ENCODE peak calls at places on chromosome X, in five cellular contexts. X, L, B, R and I are unnamed samples.

GRCh38 chrX:38806875-38807601 is 5.8 kb downstream of the MID1IP1 start:
- DNase-seq in X (no peak), L (no peak), B (no peak), R (no peak), I (no peak)

GRCh38 chrX:110086916-110087484 is 84.1 kb downstream of the TMEM164 start:
- DNase-seq in X (peak; percentile 94), L (peak; percentile 94), B (peak; percentile 96), R (peak; percentile 2), I (no peak)

GRCh38 chrX:69179380-69179911 is 14.2 kb upstream of the PJA1 start:
- DNase-seq in X (peak; percentile 14), L (no peak), B (peak; percentile 16), R (no peak), I (no peak)

GRCh38 chrX:153408871-153409351 is 2.4 kb upstream of the ZFP92 start:
- DNase-seq in X (no peak), L (no peak), B (no peak), R (no peak), I (no peak)

GRCh38 chrX:45264865-45265264 is 64.2 kb upstream of the DIPK2B start:
- DNase-seq in X (no peak), L (no peak), B (peak; percentile 4), R (no peak), I (no peak)

GRCh38 chrX:46574337-46574940 is 874 bp downstream of the CHST7 start:
- DNase-seq in X (no peak), L (peak; percentile 48), B (no peak), R (peak; percentile 58), I (peak; percentile 24)

GRCh38 chrX:57232658-57233360 is 53.7 kb upstream of the FAAH2 start:
- DNase-seq in X (no peak), L (no peak), B (no peak), R (peak; percentile 28), I (peak; percentile 14)

GRCh38 chrX:134020910-134021309 is 35.5 kb upstream of the GPC3 start:
- DNase-seq in X (no peak), L (no peak), B (no peak), R (no peak), I (no peak)

GRCh38 chrX:1749499-1749898 is 134.6 kb downstream of the ASMT start:
- DNase-seq in X (no peak), L (no peak), B (no peak), R (no peak), I (no peak)

GRCh38 chrX:45775462-45775861 is 574.8 kb upstream of the DIPK2B start:
- DNase-seq in X (peak; percentile 70), L (peak; percentile 49), B (peak; percentile 88), R (no peak), I (no peak)

GRCh38 chrX:18643853-18644252 is 28.1 kb downstream of the RS1 start:
- DNase-seq in X (no peak), L (no peak), B (no peak), R (no peak), I (no peak)

GRCh38 chrX:133838761-133839676 is 146.4 kb downstream of the GPC3 start:
- DNase-seq in X (peak; percentile 50), L (peak; percentile 33), B (peak; percentile 45), R (peak; percentile 29), I (peak; percentile 26)

GRCh38 chrX:150574824-150575409 is 6.5 kb downstream of the MTM1 start:
- DNase-seq in X (no peak), L (no peak), B (no peak), R (peak; percentile 70), I (no peak)

GRCh38 chrX:155065035-155065734 is 5.8 kb downstream of the CMC4 start:
- DNase-seq in X (peak; percentile 80), L (no peak), B (peak; percentile 73), R (no peak), I (no peak)

GRCh38 chrX:72021975-72022374 is 109.7 kb downstream of the RTL5 start:
- DNase-seq in X (no peak), L (peak; percentile 39), B (peak; percentile 38), R (peak; percentile 43), I (peak; percentile 39)

GRCh38 chrX:150203249-150203647 is 159.9 kb upstream of the MAMLD1 start:
- DNase-seq in X (no peak), L (no peak), B (no peak), R (peak; percentile 3), I (no peak)

GRCh38 chrX:71671938-71672337 is 4.6 kb downstream of the LOC101059915 start:
- DNase-seq in X (no peak), L (no peak), B (no peak), R (no peak), I (no peak)

GRCh38 chrX:151896734-151897474 is 15.8 kb upstream of the MAGEA4 start:
- DNase-seq in X (peak; percentile 55), L (peak; percentile 17), B (peak; percentile 80), R (no peak), I (no peak)

GRCh38 chrX:27445438-27445837 is 17.7 kb downstream of the PPP4R3C start:
- DNase-seq in X (no peak), L (no peak), B (no peak), R (no peak), I (no peak)

GRCh38 chrX:104098919-104099318 is 13.4 kb upstream of the ZCCHC18 start:
- DNase-seq in X (no peak), L (no peak), B (no peak), R (no peak), I (no peak)

GRCh38 chrX:18455384-18455783 is 30.0 kb downstream of the CDKL5 start:
- DNase-seq in X (no peak), L (no peak), B (no peak), R (no peak), I (no peak)

GRCh38 chrX:31287861-31288260 is 216.0 kb upstream of the FTHL17 start:
- DNase-seq in X (peak; percentile 32), L (no peak), B (peak; percentile 36), R (no peak), I (no peak)

GRCh38 chrX:110182362-110182761 is 135.5 kb downstream of the AMMECR1 start:
- DNase-seq in X (no peak), L (no peak), B (peak; percentile 72), R (peak; percentile 26), I (no peak)

GRCh38 chrX:10166731-10167149 is 10.0 kb downstream of the CLCN4 start:
- DNase-seq in X (no peak), L (no peak), B (no peak), R (peak; percentile 6), I (no peak)

GRCh38 chrX:45714864-45715263 is 514.2 kb upstream of the DIPK2B start:
- DNase-seq in X (peak; percentile 45), L (peak; percentile 22), B (peak; percentile 77), R (peak; percentile 12), I (no peak)

GRCh38 chrX:103918584-103919335 is 43.7 kb upstream of the TMSB15B start:
- DNase-seq in X (peak; percentile 64), L (peak; percentile 75), B (peak; percentile 42), R (peak; percentile 80), I (peak; percentile 64)

GRCh38 chrX:23118890-23119527 is 119.2 kb downstream of the DDX53 start:
- DNase-seq in X (no peak), L (no peak), B (no peak), R (no peak), I (no peak)

GRCh38 chrX:107483976-107484726 is 34.7 kb downstream of the FRMPD3 start:
- DNase-seq in X (peak; percentile 2), L (no peak), B (peak; percentile 58), R (no peak), I (no peak)

GRCh38 chrX:48864210-48864609 is 28.8 kb upstream of the PCSK1N start:
- DNase-seq in X (peak; percentile 36), L (no peak), B (peak; percentile 36), R (no peak), I (no peak)

GRCh38 chrX:40100141-40100536 is 2.4 kb upstream of the BCOR start:
- DNase-seq in X (no peak), L (no peak), B (no peak), R (peak; percentile 42), I (no peak)

GRCh38 chrX:45758319-45758718 is 557.6 kb upstream of the DIPK2B start:
- DNase-seq in X (peak; percentile 88), L (no peak), B (peak; percentile 91), R (peak; percentile 79), I (no peak)

GRCh38 chrX:55167124-55167523 is 53.0 kb upstream of the PAGE5 start:
- DNase-seq in X (no peak), L (no peak), B (peak; percentile 7), R (no peak), I (no peak)

GRCh38 chrX:8913665-8914409 is 112.7 kb upstream of the FAM9A start:
- DNase-seq in X (peak; percentile 75), L (peak; percentile 3), B (peak; percentile 79), R (no peak), I (no peak)

DNA sequence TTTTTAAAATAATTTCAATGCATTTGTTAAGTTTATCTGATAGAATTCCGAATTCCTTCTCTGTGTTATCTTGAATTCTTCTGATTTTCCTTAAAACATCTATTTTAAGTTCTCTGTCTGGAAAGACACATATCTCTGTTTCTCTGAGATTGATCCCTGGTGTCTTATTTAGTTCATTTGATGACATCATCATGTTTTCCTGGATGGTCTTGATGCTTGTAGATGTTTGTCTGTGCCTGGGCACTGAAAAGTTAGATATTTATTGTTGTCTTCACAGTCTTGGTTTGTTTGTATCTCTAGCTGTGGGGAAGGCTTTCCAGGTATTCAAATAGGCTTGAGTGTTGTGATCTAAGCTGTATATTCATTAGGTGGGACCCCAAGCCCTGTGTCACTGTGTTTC is 1028.8 kb downstream of the GLUD2 start:
- DNase-seq in X (no peak), L (no peak), B (no peak), R (no peak), I (no peak)
- TF ChIP-seq CTCF in X (no peak), L (no peak), B (no peak), R (no peak), I (no peak)

DNA sequence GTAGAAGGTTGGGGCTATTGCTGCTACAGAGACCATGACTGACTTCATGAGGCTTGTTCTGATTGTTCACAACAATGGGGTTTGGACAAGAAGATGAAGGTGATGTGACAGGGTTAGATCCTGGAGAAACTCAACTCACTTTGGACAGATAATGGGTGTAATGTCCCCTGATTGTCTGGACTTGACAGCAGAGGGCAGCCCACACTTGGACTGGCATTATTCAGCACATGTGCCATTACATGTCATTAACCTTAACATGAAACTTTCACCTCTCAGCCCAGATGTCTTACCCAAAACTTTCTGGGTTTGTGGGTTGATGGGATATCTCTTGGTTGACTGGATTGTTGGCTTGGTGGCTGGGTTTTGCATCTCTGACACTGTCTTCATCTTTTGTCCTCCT is 101.5 kb downstream of the MXRA5 start:
- DNase-seq in X (peak; percentile 10), L (peak; percentile 5), B (peak; percentile 19), R (no peak), I (no peak)
- TF ChIP-seq CTCF in X (no peak), L (no peak), B (peak; percentile 17), R (no peak), I (no peak)

GRCh38 chrX:5458300-5458699 is 770.4 kb downstream of the NLGN4X start:
- DNase-seq in X (no peak), L (no peak), B (no peak), R (peak; percentile 0), I (no peak)
- TF ChIP-seq CTCF in X (no peak), L (no peak), B (no peak), R (peak; percentile 17), I (no peak)

DNA sequence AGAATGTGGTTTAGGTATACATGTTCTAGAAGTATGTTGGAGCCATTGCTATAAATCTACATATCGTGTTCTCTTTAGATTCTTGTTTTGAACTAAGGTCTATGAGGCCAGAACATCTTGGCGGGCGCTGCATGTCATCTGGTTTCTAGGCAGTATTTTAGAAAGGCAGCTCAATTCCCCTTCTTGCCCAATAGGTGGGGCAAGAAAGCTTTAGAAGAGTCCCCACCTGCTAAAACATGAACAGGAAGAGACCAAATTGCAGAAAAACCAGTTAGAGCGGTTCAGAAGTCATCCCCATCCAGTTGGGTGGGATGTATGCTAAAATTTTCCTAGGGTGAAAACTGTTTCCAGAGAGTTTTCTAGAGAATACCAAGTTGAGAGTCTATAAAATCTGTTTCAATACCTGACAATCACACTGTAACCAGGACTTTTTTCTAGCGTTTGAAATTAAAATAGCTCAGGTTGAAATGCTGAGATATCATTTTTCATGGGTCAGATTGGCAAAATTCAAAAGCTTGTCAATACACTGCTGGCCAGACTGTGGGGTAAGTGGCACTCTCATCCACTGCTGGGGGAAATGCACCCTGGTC is 17.5 kb upstream of the SH3KBP1 start:
- DNase-seq in X (peak; percentile 63), L (peak; percentile 60), B (peak; percentile 57), R (peak; percentile 67), I (peak; percentile 71)
- TF ChIP-seq CTCF in X (peak; percentile 67), L (peak; percentile 72), B (peak; percentile 73), R (peak; percentile 60), I (peak; percentile 68)